ENCODE peak calls at places on chromosomes 3 and 15, in nine cellular contexts. Q is testis; N is CD8-positive, alpha-beta memory T cell; O is transverse colon; M is CD4-positive, CD25-positive, alpha-beta regulatory T cell; K is breast epithelium; R is heart left ventricle; U is tibial artery; W is gastrocnemius medialis. J is an unnamed sample.

GRCh38 chr3:123401836-123402530 is 46.9 kb downstream of the ADCY5 start:
- DNase-seq in K (no peak), O (no peak), Q (no peak), M (no peak), U (peak), N (no peak), W (no peak), R (peak), J (no peak)

GRCh38 chr3:57794501-57794900 is 38.4 kb downstream of the SLMAP start:
- DNase-seq in W (no peak), U (no peak), K (no peak), O (no peak), M (no peak), Q (no peak), N (no peak), R (no peak), J (no peak)

GRCh38 chr3:38829404-38829803 is 13.4 kb upstream of the SCN10A start:
- DNase-seq in W (no peak), Q (no peak), N (no peak), M (no peak), R (no peak), U (peak), O (no peak), K (no peak), J (no peak)

GRCh38 chr15:66023322-66023972 is 154.2 kb downstream of the RAB11A start:
- DNase-seq in M (no peak), R (no peak), U (no peak), K (no peak), O (no peak), W (no peak), N (no peak), Q (no peak), J (no peak)

GRCh38 chr3:121545049-121545563 is 682 bp downstream of the POLQ start:
- DNase-seq in Q (no peak), N (no peak), U (no peak), R (no peak), M (no peak), K (no peak), O (no peak), W (no peak), J (no peak)

GRCh38 chr15:100291106-100291505 is 50.7 kb downstream of the ADAMTS17 start:
- DNase-seq in N (no peak), O (no peak), W (no peak), K (no peak), Q (no peak), R (no peak), M (no peak), U (no peak), J (no peak)

GRCh38 chr3:39150170-39150802 is 3.1 kb downstream of the CSRNP1 start:
- DNase-seq in Q (no peak), N (no peak), M (no peak), U (no peak), K (no peak), W (peak), R (no peak), O (no peak), J (no peak)

GRCh38 chr3:171328419-171329082 is 131.7 kb downstream of the TNIK start:
- DNase-seq in O (peak), M (peak), K (no peak), Q (no peak), N (peak), W (peak), U (peak), R (no peak), J (no peak)

GRCh38 chr15:101168463-101168824 is 83.4 kb downstream of the CHSY1 start:
- DNase-seq in U (peak), O (no peak), W (peak), Q (peak), N (no peak), R (peak), M (no peak), K (no peak), J (no peak)

GRCh38 chr15:63052128-63052826 is 9.7 kb downstream of the TPM1 start:
- DNase-seq in O (no peak), Q (no peak), W (no peak), M (no peak), U (no peak), K (no peak), R (no peak), N (no peak), J (no peak)

GRCh38 chr15:66651198-66651597 is 50.8 kb upstream of the SMAD6 start:
- DNase-seq in N (no peak), R (no peak), W (no peak), K (no peak), O (no peak), U (no peak), Q (no peak), M (no peak), J (no peak)

GRCh38 chr3:38001456-38002081 is 11.0 kb downstream of the VILL start:
- DNase-seq in Q (no peak), O (peak), N (no peak), U (peak), R (peak), K (no peak), W (peak), M (no peak), J (no peak)

GRCh38 chr3:128345195-128345594 is 121.5 kb downstream of the DNAJB8 start:
- DNase-seq in M (no peak), O (no peak), N (no peak), W (no peak), Q (no peak), K (no peak), R (no peak), U (no peak), J (no peak)
- H3K27ac ChIP-seq in M (no peak), O (no peak), N (no peak), W (no peak), Q (no peak), K (no peak), R (no peak), U (no peak), J (no peak)

DNA sequence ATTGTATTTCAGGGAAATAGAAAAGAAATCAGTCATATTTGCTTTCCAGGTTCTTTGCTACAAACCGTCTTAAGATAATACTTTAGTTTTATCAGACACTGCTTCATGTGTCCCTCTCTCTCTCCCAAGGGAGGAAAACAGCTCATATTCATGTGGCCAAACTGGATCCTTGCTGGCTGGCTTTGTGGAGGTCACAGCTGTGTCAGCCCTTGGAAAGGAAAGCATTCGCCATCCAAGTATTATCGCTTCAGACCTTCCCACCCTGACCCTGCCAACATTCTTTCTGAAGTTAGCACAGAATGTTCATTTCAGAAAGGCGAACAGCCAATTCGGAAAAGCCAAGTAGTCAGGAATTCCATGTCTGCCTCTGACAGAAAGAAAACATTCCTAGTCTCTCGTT is 213.7 kb downstream of the FEZF2 start:
- DNase-seq in Q (peak), R (peak), O (peak), W (peak), M (no peak), U (peak), N (no peak), K (no peak), J (peak)
- H3K27ac ChIP-seq in Q (peak), R (peak), O (peak), W (peak), M (no peak), U (peak), N (no peak), K (peak), J (peak)

DNA sequence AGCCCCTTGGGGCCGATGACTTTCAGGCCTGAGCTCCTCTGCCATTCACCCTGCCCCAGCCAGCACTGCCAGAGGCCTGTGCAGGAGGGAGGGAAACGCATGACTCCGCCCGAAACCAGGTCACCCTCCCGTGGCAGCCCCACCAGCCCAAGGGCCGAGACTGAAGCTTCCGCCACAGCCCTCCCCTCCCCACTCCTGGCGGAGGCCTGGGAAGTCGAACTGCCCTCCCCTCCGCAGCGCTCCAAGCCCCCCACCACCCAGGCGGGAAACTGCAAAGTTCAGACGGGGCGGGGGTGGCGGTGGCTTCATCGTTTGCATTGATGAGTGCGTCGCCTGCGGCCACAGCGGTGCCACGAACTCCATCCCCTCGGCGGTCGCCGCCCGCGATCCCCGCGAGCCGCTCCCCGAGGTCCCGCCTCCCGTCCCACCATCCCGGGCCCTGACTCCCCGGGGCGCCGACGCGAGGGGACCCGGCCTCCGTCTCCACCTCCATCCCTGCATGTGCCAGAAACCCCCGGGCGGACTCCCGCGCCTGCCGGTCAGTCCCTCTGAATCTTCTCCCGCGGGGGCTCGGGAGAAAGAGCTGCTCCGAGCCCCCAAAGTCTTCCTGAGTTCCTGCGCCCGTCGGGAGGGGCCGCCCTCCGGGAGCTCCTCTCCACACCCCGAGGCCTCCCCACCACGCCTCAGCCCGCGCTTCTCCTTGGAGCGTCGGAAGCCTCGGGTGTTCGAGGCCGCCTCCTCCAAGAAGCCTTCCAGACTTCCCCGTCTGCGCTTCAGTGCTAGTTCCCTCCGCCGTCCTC is 706 bp downstream of the MELTF start:
- DNase-seq in N (peak), U (no peak), M (no peak), R (no peak), Q (no peak), W (no peak), O (peak), K (no peak), J (no peak)
- H3K27ac ChIP-seq in N (peak), U (no peak), M (no peak), R (no peak), Q (no peak), W (no peak), O (peak), K (peak), J (peak)

GRCh38 chr3:41224120-41224806 is 25.0 kb downstream of the CTNNB1 start:
- DNase-seq in W (peak), N (no peak), R (no peak), M (no peak), U (no peak), O (no peak), K (no peak), Q (no peak), J (peak)
- H3K27ac ChIP-seq in W (peak), N (no peak), R (peak), M (no peak), U (peak), O (no peak), K (peak), Q (no peak), J (no peak)

GRCh38 chr15:75171408-75171807 is 30.3 kb upstream of the C15orf39 start:
- DNase-seq in K (no peak), M (no peak), R (no peak), W (no peak), U (no peak), O (no peak), N (no peak), Q (no peak), J (no peak)
- H3K27ac ChIP-seq in K (no peak), M (no peak), R (no peak), W (no peak), U (no peak), O (no peak), N (no peak), Q (no peak), J (no peak)

GRCh38 chr3:33392703-33393125 is 47.5 kb downstream of the UBP1 start:
- DNase-seq in K (no peak), R (no peak), Q (no peak), O (no peak), W (no peak), U (peak), M (no peak), N (no peak), J (no peak)
- H3K27ac ChIP-seq in K (no peak), R (no peak), Q (no peak), O (no peak), W (no peak), U (peak), M (no peak), N (no peak), J (no peak)

GRCh38 chr3:185153861-185154629 is 1.2 kb upstream of the C3orf70 start:
- DNase-seq in O (no peak), N (no peak), W (no peak), U (no peak), Q (no peak), M (no peak), R (no peak), K (no peak), J (no peak)

GRCh38 chr3:185151101-185151958 is 1.5 kb downstream of the C3orf70 start:
- DNase-seq in K (no peak), U (no peak), Q (no peak), M (no peak), W (no peak), N (no peak), R (no peak), O (no peak), J (no peak)

GRCh38 chr3:185151959-185152432 is 864 bp downstream of the C3orf70 start:
- DNase-seq in Q (no peak), R (peak), N (no peak), K (no peak), U (peak), O (no peak), M (no peak), W (peak), J (peak)

GRCh38 chr3:185152433-185153169 is at the start of gene C3orf70:
- DNase-seq in R (peak), U (peak), Q (peak), W (peak), N (peak), K (no peak), M (no peak), O (peak), J (peak)

GRCh38 chr3:185153170-185153733 is 392 bp upstream of the C3orf70 start:
- DNase-seq in R (peak), K (no peak), O (peak), Q (peak), U (peak), M (no peak), N (no peak), W (no peak), J (peak)
- H3K27ac ChIP-seq in R (peak), K (peak), O (peak), Q (peak), U (peak), M (no peak), N (no peak), W (no peak), J (peak)

GRCh38 chr3:188598872-188599271 is 444.9 kb downstream of the LPP start:
- DNase-seq in K (no peak), N (no peak), W (no peak), M (no peak), U (no peak), R (no peak), Q (no peak), O (no peak), J (no peak)
- H3K27ac ChIP-seq in K (no peak), N (no peak), W (peak), M (no peak), U (peak), R (peak), Q (no peak), O (no peak), J (no peak)

J was measured in tibial nerve.